ENCODE peak calls at places on chromosomes 13 and 19, in four cellular contexts. One of them, this sample, is unnamed.
A peak's percentile ranks its signal among the peaks of the same experiment; 100 is the strongest.

GRCh38 chr13:49690133-49690989 is 925 bp downstream of the EBPL start:
- DNase-seq in K562: peak; percentile 14
- DNase-seq in GM12878: no peak
- DNase-seq in HepG2: peak; percentile 89
- DNase-seq in this sample: peak; percentile 38

GRCh38 chr13:21871302-21871862 is 200.5 kb downstream of the FGF9 start:
- DNase-seq in GM12878: no peak
- DNase-seq in K562: no peak
- DNase-seq in HepG2: peak; percentile 25
- DNase-seq in this sample: no peak

GRCh38 chr13:79108914-79109643 is 297.0 kb downstream of the RBM26 start:
- DNase-seq in K562: no peak
- DNase-seq in HepG2: no peak
- DNase-seq in GM12878: peak; percentile 16
- DNase-seq in this sample: no peak

GRCh38 chr13:30141773-30142501 is 165.4 kb downstream of the KATNAL1 start:
- DNase-seq in GM12878: no peak
- DNase-seq in K562: no peak
- DNase-seq in HepG2: no peak
- DNase-seq in this sample: no peak

GRCh38 chr19:947090-947706 is 21.4 kb downstream of the ARID3A start:
- DNase-seq in GM12878: no peak
- DNase-seq in K562: no peak
- DNase-seq in HepG2: no peak
- DNase-seq in this sample: no peak

GRCh38 chr19:28905996-28906395 is 307.0 kb downstream of the UQCRFS1 start:
- DNase-seq in K562: no peak
- DNase-seq in GM12878: no peak
- DNase-seq in HepG2: no peak
- DNase-seq in this sample: no peak

GRCh38 chr19:47523473-47523872 is 8.6 kb upstream of the NAPA start:
- DNase-seq in HepG2: peak; percentile 37
- DNase-seq in GM12878: no peak
- DNase-seq in K562: no peak
- DNase-seq in this sample: no peak

GRCh38 chr19:50762554-50762953 is 7.7 kb upstream of the GPR32 start:
- DNase-seq in K562: no peak
- DNase-seq in HepG2: no peak
- DNase-seq in GM12878: no peak
- DNase-seq in this sample: no peak

GRCh38 chr13:44293908-44294735 is 79.5 kb upstream of the SERP2 start:
- DNase-seq in K562: no peak
- DNase-seq in GM12878: no peak
- DNase-seq in HepG2: no peak
- DNase-seq in this sample: no peak

GRCh38 chr13:60431108-60431700 is 34.2 kb downstream of the TDRD3 start:
- DNase-seq in K562: peak; percentile 19
- DNase-seq in GM12878: peak; percentile 61
- DNase-seq in HepG2: peak; percentile 47
- DNase-seq in this sample: peak; percentile 21

GRCh38 chr19:40754611-40755247 is 3.7 kb downstream of the SNRPA start:
- DNase-seq in GM12878: no peak
- DNase-seq in HepG2: peak; percentile 62
- DNase-seq in K562: no peak
- DNase-seq in this sample: no peak

GRCh38 chr13:79642596-79642995 is 161.6 kb downstream of the NDFIP2 start:
- DNase-seq in HepG2: no peak
- DNase-seq in K562: no peak
- DNase-seq in GM12878: no peak
- DNase-seq in this sample: no peak

GRCh38 chr13:101982903-101983302 is 418.9 kb downstream of the FGF14 start:
- DNase-seq in K562: no peak
- DNase-seq in GM12878: no peak
- DNase-seq in HepG2: no peak
- DNase-seq in this sample: no peak

GRCh38 chr19:10193666-10194499 is 870 bp downstream of the DNMT1 start:
- DNase-seq in K562: peak; percentile 78
- DNase-seq in GM12878: no peak
- DNase-seq in HepG2: peak; percentile 13
- DNase-seq in this sample: peak; percentile 40

GRCh38 chr19:33463194-33463593 is 58.4 kb downstream of the PEPD start:
- DNase-seq in GM12878: no peak
- DNase-seq in HepG2: no peak
- DNase-seq in K562: no peak
- DNase-seq in this sample: no peak

GRCh38 chr13:99086149-99086868 is 108.4 kb upstream of the DOCK9 start:
- DNase-seq in K562: peak; percentile 77
- DNase-seq in GM12878: no peak
- DNase-seq in HepG2: no peak
- DNase-seq in this sample: peak; percentile 59

GRCh38 chr13:99087130-99087953 is 109.5 kb upstream of the DOCK9 start:
- DNase-seq in K562: peak; percentile 91
- DNase-seq in GM12878: peak; percentile 36
- DNase-seq in HepG2: peak; percentile 59
- DNase-seq in this sample: peak; percentile 94

GRCh38 chr13:99085846-99086148 is 107.9 kb upstream of the DOCK9 start:
- DNase-seq in HepG2: no peak
- DNase-seq in K562: no peak
- DNase-seq in GM12878: no peak
- DNase-seq in this sample: no peak

GRCh38 chr13:99086869-99087129 is 108.9 kb upstream of the DOCK9 start:
- DNase-seq in K562: no peak
- DNase-seq in HepG2: no peak
- DNase-seq in GM12878: no peak
- DNase-seq in this sample: no peak

GRCh38 chr13:99087954-99088491 is 110.2 kb upstream of the DOCK9 start:
- DNase-seq in HepG2: no peak
- DNase-seq in GM12878: no peak
- DNase-seq in K562: no peak
- DNase-seq in this sample: no peak
- TF ChIP-seq TARDBP in HepG2: no peak
- TF ChIP-seq TARDBP in GM12878: no peak
- TF ChIP-seq TARDBP in K562: no peak
- TF ChIP-seq TARDBP in this sample: no peak

GRCh38 chr19:2275588-2276428 is 6.2 kb downstream of the PEAK3 start:
- DNase-seq in HepG2: no peak
- DNase-seq in GM12878: no peak
- DNase-seq in K562: no peak
- DNase-seq in this sample: no peak
- TF ChIP-seq TARDBP in HepG2: no peak
- TF ChIP-seq TARDBP in GM12878: no peak
- TF ChIP-seq TARDBP in K562: no peak
- TF ChIP-seq TARDBP in this sample: no peak

DNA sequence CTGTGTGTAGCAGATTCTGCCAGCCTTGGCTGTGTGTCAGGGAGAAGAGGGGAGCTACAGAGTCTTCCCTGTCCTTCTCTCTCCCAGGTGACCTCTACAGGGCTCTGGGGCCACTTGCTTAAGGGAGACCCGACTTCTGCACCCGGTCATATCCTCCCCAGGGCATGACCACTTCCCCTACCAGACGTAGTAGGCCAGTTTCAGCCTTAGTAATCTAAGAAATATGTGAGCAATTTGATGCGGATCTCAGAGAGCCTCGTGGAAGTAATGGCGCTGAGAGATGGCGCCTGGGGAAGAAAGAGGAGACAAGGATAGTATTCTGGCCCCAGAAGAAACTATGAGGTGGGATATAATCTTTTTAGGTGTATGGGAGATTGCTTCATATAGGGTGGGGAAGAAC is 41.9 kb downstream of the NFIX start:
- DNase-seq in K562: no peak
- DNase-seq in GM12878: no peak
- DNase-seq in HepG2: no peak
- DNase-seq in this sample: no peak
- TF ChIP-seq TARDBP in K562: no peak
- TF ChIP-seq TARDBP in GM12878: no peak
- TF ChIP-seq TARDBP in HepG2: no peak
- TF ChIP-seq TARDBP in this sample: no peak

GRCh38 chr13:76385606-76386005 is 500.6 kb downstream of the KCTD12 start:
- DNase-seq in GM12878: no peak
- DNase-seq in K562: no peak
- DNase-seq in HepG2: no peak
- DNase-seq in this sample: no peak
- TF ChIP-seq TARDBP in GM12878: no peak
- TF ChIP-seq TARDBP in K562: no peak
- TF ChIP-seq TARDBP in HepG2: no peak
- TF ChIP-seq TARDBP in this sample: no peak

DNA sequence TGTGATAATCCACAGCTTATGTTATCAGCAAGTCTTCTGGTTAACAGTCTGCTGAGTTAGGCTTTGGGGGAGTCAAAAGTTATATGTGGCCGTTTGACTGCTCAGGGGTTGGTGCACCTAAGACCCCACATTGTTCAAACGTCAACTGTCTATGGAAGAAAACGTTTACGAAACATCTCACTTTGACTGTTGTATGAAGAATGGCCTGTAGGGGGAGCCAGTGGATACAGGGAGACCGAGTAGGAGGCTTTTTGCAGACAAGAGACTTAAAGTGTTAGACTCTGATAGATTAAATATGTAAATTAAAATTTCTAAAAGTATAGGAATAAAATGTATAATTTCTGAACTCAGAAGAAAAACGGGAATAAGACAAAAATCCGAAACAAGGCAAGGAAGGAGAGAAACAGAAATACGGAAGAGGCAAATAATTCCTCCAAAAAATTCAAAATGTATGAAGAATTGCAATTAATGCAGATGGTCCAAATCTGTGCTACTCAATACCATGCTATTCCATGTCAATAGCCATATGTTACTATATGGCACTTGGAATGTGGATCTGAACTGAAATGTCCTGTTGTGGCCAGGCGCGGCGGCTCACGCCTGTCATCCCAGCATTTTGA is 37.8 kb downstream of the TNFSF14 start:
- DNase-seq in K562: peak; percentile 77
- DNase-seq in HepG2: peak; percentile 66
- DNase-seq in GM12878: peak; percentile 84
- DNase-seq in this sample: peak; percentile 60
- TF ChIP-seq TARDBP in K562: no peak
- TF ChIP-seq TARDBP in HepG2: no peak
- TF ChIP-seq TARDBP in GM12878: no peak
- TF ChIP-seq TARDBP in this sample: no peak

GRCh38 chr13:65959305-65959704 is 1270.8 kb downstream of the PCDH9 start:
- DNase-seq in HepG2: no peak
- DNase-seq in GM12878: no peak
- DNase-seq in K562: no peak
- DNase-seq in this sample: no peak
- TF ChIP-seq TARDBP in HepG2: no peak
- TF ChIP-seq TARDBP in GM12878: no peak
- TF ChIP-seq TARDBP in K562: no peak
- TF ChIP-seq TARDBP in this sample: no peak

GRCh38 chr19:8831373-8831772 is 731 bp downstream of the ZNF558 start:
- DNase-seq in GM12878: no peak
- DNase-seq in HepG2: no peak
- DNase-seq in K562: no peak
- DNase-seq in this sample: no peak

GRCh38 chr19:8827277-8827676 is 4.8 kb downstream of the ZNF558 start:
- DNase-seq in HepG2: no peak
- DNase-seq in K562: no peak
- DNase-seq in GM12878: no peak
- DNase-seq in this sample: no peak

GRCh38 chr19:8831832-8832131 is 322 bp downstream of the ZNF558 start:
- DNase-seq in K562: no peak
- DNase-seq in HepG2: no peak
- DNase-seq in GM12878: no peak
- DNase-seq in this sample: no peak

GRCh38 chr19:8821748-8822241 is 10.3 kb downstream of the ZNF558 start:
- DNase-seq in K562: no peak
- DNase-seq in HepG2: no peak
- DNase-seq in GM12878: no peak
- DNase-seq in this sample: no peak

GRCh38 chr19:8826371-8826770 is 5.7 kb downstream of the ZNF558 start:
- DNase-seq in HepG2: no peak
- DNase-seq in GM12878: no peak
- DNase-seq in K562: no peak
- DNase-seq in this sample: no peak
- TF ChIP-seq TARDBP in HepG2: no peak
- TF ChIP-seq TARDBP in GM12878: no peak
- TF ChIP-seq TARDBP in K562: no peak
- TF ChIP-seq TARDBP in this sample: no peak

GRCh38 chr13:109346060-109346459 is 440.3 kb downstream of the IRS2 start:
- DNase-seq in GM12878: no peak
- DNase-seq in HepG2: no peak
- DNase-seq in K562: no peak
- DNase-seq in this sample: no peak

GRCh38 chr13:109345433-109345941 is 440.9 kb downstream of the IRS2 start:
- DNase-seq in HepG2: no peak
- DNase-seq in K562: no peak
- DNase-seq in GM12878: no peak
- DNase-seq in this sample: no peak

GRCh38 chr13:109348514-109349340 is 437.7 kb downstream of the IRS2 start:
- DNase-seq in GM12878: no peak
- DNase-seq in K562: no peak
- DNase-seq in HepG2: no peak
- DNase-seq in this sample: no peak

GRCh38 chr13:109344552-109345157 is 441.7 kb downstream of the IRS2 start:
- DNase-seq in GM12878: no peak
- DNase-seq in HepG2: peak; percentile 10
- DNase-seq in K562: no peak
- DNase-seq in this sample: no peak
- TF ChIP-seq TARDBP in GM12878: no peak
- TF ChIP-seq TARDBP in HepG2: no peak
- TF ChIP-seq TARDBP in K562: no peak
- TF ChIP-seq TARDBP in this sample: no peak

GRCh38 chr13:100035936-100036335 is 53.0 kb upstream of the PCCA start:
- DNase-seq in K562: no peak
- DNase-seq in HepG2: peak; percentile 9
- DNase-seq in GM12878: no peak
- DNase-seq in this sample: no peak

GRCh38 chr13:100040196-100040595 is 48.7 kb upstream of the PCCA start:
- DNase-seq in K562: no peak
- DNase-seq in GM12878: no peak
- DNase-seq in HepG2: peak; percentile 47
- DNase-seq in this sample: no peak

GRCh38 chr13:100044936-100045335 is 44.0 kb upstream of the PCCA start:
- DNase-seq in HepG2: peak; percentile 20
- DNase-seq in GM12878: no peak
- DNase-seq in K562: no peak
- DNase-seq in this sample: no peak

GRCh38 chr13:100045355-100045754 is 43.5 kb upstream of the PCCA start:
- DNase-seq in K562: no peak
- DNase-seq in HepG2: no peak
- DNase-seq in GM12878: no peak
- DNase-seq in this sample: no peak

GRCh38 chr13:100039740-100040139 is 49.2 kb upstream of the PCCA start:
- DNase-seq in K562: no peak
- DNase-seq in HepG2: peak; percentile 80
- DNase-seq in GM12878: no peak
- DNase-seq in this sample: no peak
- TF ChIP-seq TARDBP in K562: no peak
- TF ChIP-seq TARDBP in HepG2: no peak
- TF ChIP-seq TARDBP in GM12878: no peak
- TF ChIP-seq TARDBP in this sample: no peak